ENCODE peak calls at places on chromosome 22, in six cellular contexts. L is T-helper 2 cell; P is GM10248; X is activated naive CD4-positive, alpha-beta T cell treated with Interleukin-2 at 50 U/mL for 16 hours; T is mucosa of descending colon; W is SK-MEL-5. I is an unnamed sample.

GRCh38 chr22:49971232-49972162 is 10.9 kb downstream of the PIM3 start:
- DNase-seq in W (peak; percentile 57), T (peak; percentile 90), P (peak; percentile 62), L (peak; percentile 47), X (peak; percentile 79), I (peak; percentile 58)

GRCh38 chr22:30036656-30037055 is 43.6 kb upstream of the HORMAD2 start:
- DNase-seq in T (no peak), P (no peak), W (no peak), L (no peak), X (no peak), I (no peak)

GRCh38 chr22:43501951-43502874 is 90.4 kb downstream of the MPPED1 start:
- DNase-seq in P (no peak), W (no peak), T (no peak), X (no peak), L (no peak), I (no peak)

GRCh38 chr22:39592104-39593060 is 21.8 kb downstream of the CACNA1I start:
- DNase-seq in T (no peak), L (no peak), X (no peak), P (no peak), W (no peak), I (no peak)

GRCh38 chr22:25728064-25728463 is 13.9 kb upstream of the MYO18B start:
- DNase-seq in X (no peak), W (no peak), P (no peak), L (no peak), T (no peak), I (no peak)

GRCh38 chr22:35448552-35448922 is 48.6 kb downstream of the MCM5 start:
- DNase-seq in X (no peak), T (no peak), W (no peak), P (no peak), L (no peak), I (no peak)

GRCh38 chr22:30424471-30425326 is 869 bp upstream of the MTFP1 start:
- DNase-seq in W (peak; percentile 34), T (no peak), P (no peak), X (peak; percentile 15), L (peak; percentile 64), I (no peak)

GRCh38 chr22:11616811-11617210 is 3911.2 kb upstream of the OR11H1 start:
- DNase-seq in X (no peak), P (no peak), T (no peak), W (no peak), L (no peak), I (no peak)

GRCh38 chr22:37165066-37165465 is 15.3 kb upstream of the IL2RB start:
- DNase-seq in L (no peak), P (no peak), X (no peak), W (no peak), T (peak; percentile 21), I (no peak)

GRCh38 chr22:24181996-24182560 is 791 bp downstream of the SUSD2 start:
- DNase-seq in T (no peak), P (no peak), X (no peak), L (no peak), W (no peak), I (no peak)

GRCh38 chr22:25896098-25896497 is 154.1 kb downstream of the MYO18B start:
- DNase-seq in P (peak; percentile 18), X (no peak), T (no peak), L (no peak), W (no peak), I (no peak)

GRCh38 chr22:45757068-45757467 is 85.4 kb downstream of the ATXN10 start:
- DNase-seq in T (no peak), P (no peak), L (no peak), X (no peak), W (no peak), I (no peak)

GRCh38 chr22:45889093-45889538 is 87.8 kb downstream of the WNT7B start:
- DNase-seq in X (no peak), P (no peak), T (no peak), L (no peak), W (no peak), I (no peak)

GRCh38 chr22:20203142-20204099 is 52.6 kb upstream of the CCDC188 start:
- DNase-seq in P (no peak), L (no peak), X (no peak), W (no peak), T (no peak), I (no peak)

GRCh38 chr22:38065539-38065938 is 8.3 kb downstream of the PICK1 start:
- DNase-seq in L (no peak), P (no peak), T (no peak), X (no peak), W (no peak), I (no peak)

GRCh38 chr22:45911601-45912271 is 65.2 kb downstream of the WNT7B start:
- DNase-seq in W (no peak), T (no peak), X (no peak), L (no peak), P (no peak), I (no peak)

GRCh38 chr22:28609921-28610320 is 69.7 kb downstream of the TTC28 start:
- DNase-seq in X (no peak), T (no peak), P (no peak), L (no peak), W (no peak), I (no peak)

GRCh38 chr22:40499187-40499753 is 128.9 kb downstream of the SGSM3 start:
- DNase-seq in W (peak; percentile 43), X (no peak), T (no peak), L (peak; percentile 75), P (peak; percentile 36), I (no peak)

GRCh38 chr22:22932512-22932941 is 44.9 kb downstream of the IGLL5 start:
- DNase-seq in T (no peak), L (no peak), X (no peak), W (no peak), P (no peak), I (no peak)